ENCODE peak calls at places on chromosomes 11 and 22, in four cellular contexts. P is body of pancreas; C is GM23248; T is naive thymus-derived CD4-positive, alpha-beta T cell. Q is an unnamed sample.

GRCh38 chr11:85759915-85760314 is 51.0 kb downstream of the SYTL2 start:
- DNase-seq in P (no peak), C (peak), T (no peak), Q (no peak)

GRCh38 chr22:45631839-45632238 is 39.8 kb upstream of the ATXN10 start:
- DNase-seq in C (no peak), T (no peak), P (no peak), Q (no peak)

GRCh38 chr11:45383229-45383628 is 97.1 kb upstream of the SYT13 start:
- DNase-seq in P (no peak), T (no peak), C (peak), Q (no peak)

GRCh38 chr11:43943931-43944751 is 1.7 kb downstream of the C11orf96 start:
- DNase-seq in T (no peak), P (no peak), C (peak), Q (no peak)

GRCh38 chr11:103079833-103080232 is 12.1 kb downstream of the DCUN1D5 start:
- DNase-seq in T (no peak), C (peak), P (no peak), Q (no peak)

GRCh38 chr11:131859811-131860210 is 489.4 kb downstream of the NTM start:
- DNase-seq in P (no peak), C (peak), T (no peak), Q (no peak)

GRCh38 chr22:48517039-48518030 is 1310.3 kb downstream of the BRD1 start:
- DNase-seq in C (peak), P (peak), T (no peak), Q (no peak)

GRCh38 chr22:50483556-50483955 is 2.2 kb downstream of the ADM2 start:
- DNase-seq in P (no peak), C (no peak), T (no peak), Q (no peak)

GRCh38 chr22:19955241-19956128 is 13.9 kb upstream of the TXNRD2 start:
- DNase-seq in C (no peak), P (no peak), T (no peak), Q (no peak)

GRCh38 chr11:75422248-75423231 is 10.5 kb downstream of the KLHL35 start:
- DNase-seq in P (peak), T (no peak), C (no peak), Q (peak)

GRCh38 chr11:71117311-71117710 is 135.1 kb downstream of the SHANK2 start:
- DNase-seq in T (no peak), P (no peak), C (no peak), Q (no peak)

GRCh38 chr11:71116435-71117040 is 135.8 kb downstream of the SHANK2 start:
- DNase-seq in C (no peak), T (no peak), P (no peak), Q (no peak)

GRCh38 chr11:71120346-71120963 is 131.9 kb downstream of the SHANK2 start:
- DNase-seq in T (no peak), P (peak), C (no peak), Q (no peak)

GRCh38 chr11:71118671-71119250 is 133.6 kb downstream of the SHANK2 start:
- DNase-seq in P (no peak), C (no peak), T (no peak), Q (no peak)

GRCh38 chr11:71119656-71120269 is 132.6 kb downstream of the SHANK2 start:
- DNase-seq in T (no peak), P (no peak), C (no peak), Q (no peak)
- H3K27ac ChIP-seq in T (no peak), P (peak), C (no peak), Q (no peak)

GRCh38 chr22:39207141-39208012 is 37.4 kb downstream of the PDGFB start:
- DNase-seq in C (no peak), P (peak), T (no peak), Q (no peak)
- H3K27ac ChIP-seq in C (no peak), P (peak), T (no peak), Q (peak)

DNA sequence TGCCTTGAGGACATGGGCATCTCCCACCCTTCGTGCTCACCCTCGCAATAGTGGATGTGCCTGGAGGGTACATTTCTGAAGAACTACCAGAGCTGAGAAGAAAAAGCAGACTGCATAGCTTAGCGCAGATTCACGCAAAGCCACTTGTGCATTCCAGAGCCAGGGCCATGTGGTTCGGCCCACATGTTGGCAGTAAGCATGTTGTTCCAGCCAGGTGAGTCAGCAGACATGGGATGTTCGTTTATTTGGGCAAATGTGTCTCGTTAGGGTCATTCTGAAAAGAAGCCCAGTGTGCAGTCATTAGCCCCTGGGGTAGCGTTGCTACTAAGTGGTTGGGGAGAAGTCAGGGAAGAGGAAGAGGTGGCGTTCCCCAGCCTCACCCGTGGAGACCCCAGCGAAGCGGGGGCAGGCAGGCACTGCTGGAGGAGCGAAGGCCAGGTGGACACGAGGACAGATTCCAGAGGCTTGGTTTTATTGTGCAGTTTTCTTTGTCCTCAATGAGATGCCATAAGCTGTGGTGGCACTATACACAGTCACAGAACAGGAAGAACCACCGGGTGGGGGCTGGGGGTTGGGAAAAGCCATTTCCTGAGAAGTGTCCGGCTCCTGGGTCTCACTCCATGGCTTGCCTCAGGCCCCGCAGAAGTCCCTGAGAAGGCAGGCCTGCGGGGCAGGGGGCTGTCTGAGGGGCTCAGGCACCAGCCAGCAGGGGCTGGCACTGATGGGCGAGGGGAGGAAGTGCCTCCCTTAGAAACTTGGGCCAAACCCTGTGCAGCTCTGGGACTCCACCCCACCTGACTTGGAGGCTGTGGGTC is 5.0 kb downstream of the THY1 start:
- DNase-seq in T (no peak), P (no peak), C (peak), Q (no peak)
- H3K27ac ChIP-seq in T (no peak), P (no peak), C (peak), Q (no peak)

DNA sequence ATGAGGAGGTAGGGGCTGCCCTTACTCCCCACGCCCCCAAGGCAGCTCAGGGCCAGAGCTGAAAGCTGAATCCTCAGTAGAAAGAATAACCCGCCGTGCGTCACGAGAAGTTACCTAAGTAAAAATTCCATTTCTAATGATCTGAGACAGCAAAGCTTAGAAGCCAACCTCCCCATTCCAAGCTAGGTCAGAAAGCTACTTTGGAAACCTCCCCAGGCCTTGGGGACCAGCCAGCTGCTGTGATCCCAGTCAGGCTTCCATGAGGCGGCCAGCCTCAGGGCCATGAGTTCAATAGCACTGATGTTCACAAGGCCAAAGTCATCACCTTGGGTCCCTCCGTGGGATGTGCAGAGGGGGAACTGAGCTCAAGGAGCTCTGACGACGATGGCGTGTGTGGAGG is 6.9 kb downstream of the SHISAL1 start:
- DNase-seq in C (peak), T (no peak), P (no peak), Q (no peak)
- H3K27ac ChIP-seq in C (no peak), T (no peak), P (no peak), Q (no peak)

GRCh38 chr22:27811778-27812177 is 10.2 kb upstream of the MN1 start:
- DNase-seq in P (no peak), T (no peak), C (no peak), Q (no peak)
- H3K27ac ChIP-seq in P (no peak), T (no peak), C (no peak), Q (no peak)

GRCh38 chr11:76825726-76826396 is 34.9 kb upstream of the ACER3 start:
- DNase-seq in T (no peak), C (no peak), P (no peak), Q (no peak)
- H3K27ac ChIP-seq in T (no peak), C (no peak), P (no peak), Q (peak)

GRCh38 chr11:126054882-126055281 is 7.8 kb downstream of the CDON start:
- DNase-seq in C (no peak), T (no peak), P (no peak), Q (no peak)

GRCh38 chr11:126060651-126061220 is 1.9 kb downstream of the CDON start:
- DNase-seq in C (no peak), P (no peak), T (no peak), Q (no peak)

GRCh38 chr11:126059238-126059761 is 3.4 kb downstream of the CDON start:
- DNase-seq in C (no peak), P (no peak), T (no peak), Q (no peak)

GRCh38 chr11:126054412-126054811 is 8.3 kb downstream of the CDON start:
- DNase-seq in C (no peak), T (no peak), P (no peak), Q (no peak)

GRCh38 chr11:126058090-126058489 is 4.6 kb downstream of the CDON start:
- DNase-seq in P (no peak), T (no peak), C (no peak), Q (no peak)
- H3K27ac ChIP-seq in P (no peak), T (no peak), C (no peak), Q (no peak)

Q was measured in lung.